ENCODE peak calls at places on chromosomes 16 and 17, in nine cellular contexts. Y is body of pancreas, D is esophagus squamous epithelium, Z is heart left ventricle, K is uterus, L is adrenal gland, P is K562, C is endothelial cell of umbilical vein, S is thyroid gland. E is an unnamed sample.

GRCh38 chr17:19747829-19748806 is at the start of gene ALDH3A1:
- DNase-seq in C (no peak), D (no peak), L (no peak), K (no peak), Y (peak; percentile 63), S (no peak), Z (peak; percentile 57), P (no peak), E (no peak)

GRCh38 chr17:73356561-73357170 is 44.9 kb upstream of the CDC42EP4 start:
- DNase-seq in Y (no peak), Z (no peak), D (no peak), S (no peak), P (no peak), L (no peak), K (no peak), C (no peak), E (no peak)

GRCh38 chr16:89009343-89010209 is 32.6 kb upstream of the CBFA2T3 start:
- DNase-seq in S (peak; percentile 5), Y (peak; percentile 34), Z (peak; percentile 32), P (peak; percentile 77), K (no peak), L (peak; percentile 31), C (peak; percentile 16), D (no peak), E (peak; percentile 69)

GRCh38 chr17:77690271-77691161 is 268.0 kb upstream of the TNRC6C start:
- DNase-seq in Y (no peak), S (no peak), P (no peak), D (no peak), K (no peak), C (no peak), L (no peak), Z (no peak), E (no peak)

GRCh38 chr17:82839617-82840292 is at the start of gene ZNF750:
- DNase-seq in L (no peak), D (no peak), P (no peak), C (no peak), Z (no peak), K (no peak), Y (no peak), S (peak; percentile 77), E (no peak)

GRCh38 chr17:11627301-11627700 is 29.0 kb downstream of the DNAH9 start:
- DNase-seq in L (no peak), D (no peak), C (no peak), Y (no peak), K (no peak), Z (no peak), S (no peak), P (no peak), E (no peak)

GRCh38 chr17:20196314-20196713 is 187.2 kb downstream of the SPECC1 start:
- DNase-seq in D (no peak), K (no peak), Y (no peak), P (no peak), S (no peak), Z (no peak), L (no peak), C (no peak), E (no peak)

GRCh38 chr17:45123930-45124796 is 8.2 kb downstream of the PLCD3 start:
- DNase-seq in L (peak; percentile 81), P (peak; percentile 82), Y (no peak), K (peak; percentile 89), Z (no peak), C (peak; percentile 90), S (no peak), D (no peak), E (peak; percentile 70)

GRCh38 chr16:12898556-12898955 is 2.8 kb upstream of the SHISA9 start:
- DNase-seq in L (no peak), D (no peak), S (no peak), P (no peak), K (no peak), C (no peak), Y (no peak), Z (no peak), E (no peak)

GRCh38 chr16:59973966-59974365 is 1239.8 kb upstream of the GOT2 start:
- DNase-seq in D (no peak), Y (no peak), Z (no peak), C (no peak), L (no peak), P (no peak), S (no peak), K (no peak), E (no peak)

GRCh38 chr17:34673995-34674900 is 94.9 kb downstream of the TMEM132E start:
- DNase-seq in P (no peak), K (no peak), L (no peak), Y (no peak), S (peak; percentile 4), D (no peak), Z (no peak), C (no peak), E (no peak)

GRCh38 chr17:65220732-65221131 is 83.6 kb downstream of the RGS9 start:
- DNase-seq in L (no peak), P (no peak), Y (no peak), Z (no peak), D (no peak), K (no peak), C (no peak), S (no peak), E (no peak)

GRCh38 chr17:16997514-16998429 is 25.9 kb upstream of the TNFRSF13B start:
- DNase-seq in S (no peak), Y (no peak), C (peak; percentile 45), P (no peak), K (no peak), D (no peak), L (no peak), Z (peak; percentile 83), E (no peak)

GRCh38 chr17:43018008-43018853 is 4.0 kb downstream of the VAT1 start:
- DNase-seq in K (no peak), Z (no peak), P (no peak), S (no peak), L (peak; percentile 46), C (no peak), Y (peak; percentile 37), D (no peak), E (peak; percentile 31)

GRCh38 chr17:76385892-76386786 is 1.7 kb downstream of the SPHK1 start:
- DNase-seq in L (peak; percentile 87), D (no peak), Z (peak; percentile 91), C (peak; percentile 78), S (peak; percentile 72), Y (peak; percentile 78), K (peak; percentile 69), P (peak; percentile 84), E (peak; percentile 95)

GRCh38 chr17:36920032-36921000 is 17.0 kb upstream of the LHX1 start:
- DNase-seq in Y (no peak), C (no peak), K (no peak), P (peak; percentile 50), L (no peak), S (no peak), Z (no peak), D (no peak), E (no peak)

GRCh38 chr17:38741853-38742421 is 6.2 kb downstream of the PCGF2 start:
- DNase-seq in D (no peak), K (no peak), P (no peak), Y (peak; percentile 95), L (no peak), C (no peak), Z (peak; percentile 69), S (peak; percentile 76), E (no peak)
- TF ChIP-seq POLR2A in D (no peak), K (no peak), P (no peak), Y (peak; percentile 54), L (no peak), C (no peak), Z (no peak), S (no peak), E (no peak)

DNA sequence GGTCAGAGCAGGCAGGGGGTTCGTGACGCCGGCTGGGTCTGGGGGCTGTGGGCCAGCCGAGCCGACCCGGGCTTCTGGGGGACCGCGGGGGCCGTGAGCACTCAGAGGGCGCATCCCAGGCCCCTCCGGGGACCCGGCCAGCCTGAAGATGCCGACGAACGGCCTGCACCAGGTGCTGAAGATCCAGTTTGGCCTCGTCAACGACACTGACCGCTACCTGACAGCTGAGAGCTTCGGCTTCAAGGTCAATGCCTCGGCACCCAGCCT is 140 bp downstream of the FSCN2 start:
- DNase-seq in L (no peak), K (no peak), C (no peak), S (no peak), P (no peak), D (no peak), Y (no peak), Z (peak; percentile 51), E (no peak)
- TF ChIP-seq POLR2A in L (no peak), K (no peak), C (no peak), S (no peak), P (no peak), D (no peak), Y (no peak), Z (no peak), E (no peak)

GRCh38 chr16:57734925-57735754 is 430 bp upstream of the KATNB1 start:
- DNase-seq in K (peak; percentile 99), S (peak; percentile 99), Y (peak; percentile 99), C (peak; percentile 100), Z (peak; percentile 98), L (peak; percentile 99), P (peak; percentile 98), D (peak; percentile 96), E (peak; percentile 100)
- TF ChIP-seq POLR2A in K (peak; percentile 48), S (peak; percentile 68), Y (peak; percentile 68), C (peak; percentile 58), Z (no peak), L (peak; percentile 17), P (peak; percentile 86), D (no peak), E (peak; percentile 83)

GRCh38 chr17:66795486-66795885 is 39.4 kb upstream of the CACNG5 start:
- DNase-seq in C (no peak), P (no peak), L (no peak), S (no peak), D (no peak), Z (no peak), Y (no peak), K (no peak), E (no peak)
- TF ChIP-seq POLR2A in C (no peak), P (no peak), L (no peak), S (no peak), D (no peak), Z (no peak), Y (no peak), K (no peak), E (no peak)

E was measured in erythroblast.